ENCODE peak calls at places on chromosomes 2 and 18, in four cellular contexts. D is C1 segment of cervical spinal cord, W is retina, R is coronary artery. C is an unnamed sample.

GRCh38 chr2:234955091-234955511 is 3.3 kb downstream of the SH3BP4 start:
- DNase-seq in D (no peak), W (no peak), R (peak), C (no peak)

GRCh38 chr2:26765475-26766200 is 1.6 kb downstream of the SLC35F6 start:
- DNase-seq in D (no peak), W (no peak), R (no peak), C (no peak)

GRCh38 chr18:55779711-55780590 is 192.0 kb upstream of the TCF4 start:
- DNase-seq in D (peak), W (peak), R (no peak), C (no peak)

GRCh38 chr2:170462433-170463205 is 252.5 kb upstream of the SP5 start:
- DNase-seq in D (no peak), W (peak), R (no peak), C (no peak)

GRCh38 chr2:172889287-172889686 is 153.6 kb downstream of the RAPGEF4 start:
- DNase-seq in D (no peak), W (no peak), R (no peak), C (no peak)

GRCh38 chr2:46563110-46563731 is 83.9 kb downstream of the TMEM247 start:
- DNase-seq in D (no peak), W (no peak), R (no peak), C (no peak)

GRCh38 chr18:50297621-50298442 is 10.3 kb upstream of the CXXC1 start:
- DNase-seq in D (peak), W (peak), R (no peak), C (no peak)

GRCh38 chr18:9380571-9381390 is 46.2 kb downstream of the TWSG1 start:
- DNase-seq in D (no peak), W (peak), R (no peak), C (no peak)

GRCh38 chr18:43393174-43393573 is 115.9 kb upstream of the SYT4 start:
- DNase-seq in D (no peak), W (no peak), R (no peak), C (no peak)

GRCh38 chr2:120346034-120346666 is at the start of gene INHBB:
- DNase-seq in D (no peak), W (peak), R (no peak), C (no peak)

GRCh38 chr2:54279385-54279784 is 23.4 kb upstream of the TSPYL6 start:
- DNase-seq in D (no peak), W (no peak), R (no peak), C (no peak)

GRCh38 chr2:165238295-165238694 is 919 bp upstream of the SCN2A start:
- DNase-seq in D (no peak), W (no peak), R (no peak), C (no peak)

GRCh38 chr2:147026664-147027278 is 818.1 kb upstream of the ACVR2A start:
- DNase-seq in D (no peak), W (no peak), R (no peak), C (no peak)

GRCh38 chr2:43158259-43158880 is 68.0 kb downstream of the ZFP36L2 start:
- DNase-seq in D (peak), W (no peak), R (peak), C (no peak)

GRCh38 chr2:18659891-18660290 is 70.5 kb upstream of the NT5C1B start:
- DNase-seq in D (no peak), W (no peak), R (no peak), C (no peak)

GRCh38 chr2:183543731-183544130 is 419.5 kb downstream of the NUP35 start:
- DNase-seq in D (no peak), W (no peak), R (no peak), C (no peak)

GRCh38 chr2:60297296-60298010 is 256.0 kb downstream of the BCL11A start:
- DNase-seq in D (no peak), W (no peak), R (no peak), C (no peak)

GRCh38 chr2:105794926-105795574 is 50.3 kb downstream of the NCK2 start:
- DNase-seq in D (no peak), W (no peak), R (no peak), C (no peak)

C was measured in osteocyte.